ENCODE peak calls at places on chromosomes 1 and 21, in five cellular contexts. S, N, U, I and Q are unnamed samples.
A peak's percentile ranks its signal among the peaks of the same experiment; 100 is the strongest.

GRCh38 chr1:94433866-94434265 is 15.7 kb downstream of the ABCD3 start:
- DNase-seq in U (no peak), N (peak; percentile 70), I (no peak), S (no peak), Q (no peak)

GRCh38 chr1:229002451-229002960 is 267.2 kb downstream of the RHOU start:
- DNase-seq in U (no peak), N (no peak), S (no peak), I (no peak), Q (no peak)

GRCh38 chr1:109618614-109619404 is 607 bp downstream of the GNAT2 start:
- DNase-seq in N (no peak), U (no peak), S (no peak), I (no peak), Q (no peak)

GRCh38 chr1:154178856-154179811 is 12.8 kb downstream of the TPM3 start:
- DNase-seq in I (no peak), N (no peak), S (no peak), U (no peak), Q (no peak)

GRCh38 chr1:54001620-54002019 is 16.4 kb downstream of the LDLRAD1 start:
- DNase-seq in N (no peak), U (no peak), I (no peak), S (no peak), Q (no peak)

GRCh38 chr1:7292033-7292681 is 478.9 kb upstream of the VAMP3 start:
- DNase-seq in S (no peak), N (no peak), I (no peak), U (no peak), Q (no peak)

GRCh38 chr1:187715483-187715882 is 886.7 kb downstream of the PLA2G4A start:
- DNase-seq in S (no peak), N (no peak), I (no peak), U (no peak), Q (no peak)

GRCh38 chr1:12734651-12735050 is 11.3 kb upstream of the CFAP107 start:
- DNase-seq in S (no peak), U (no peak), N (no peak), I (no peak), Q (no peak)

GRCh38 chr1:166086113-166086908 is 80.5 kb downstream of the FAM78B start:
- DNase-seq in N (no peak), I (no peak), U (no peak), S (no peak), Q (no peak)

GRCh38 chr1:25573591-25573930 is 30.2 kb downstream of the LDLRAP1 start:
- DNase-seq in N (peak; percentile 50), S (peak; percentile 12), I (peak; percentile 23), U (no peak), Q (no peak)

GRCh38 chr1:34696230-34696629 is 58.6 kb upstream of the GJB5 start:
- DNase-seq in U (no peak), I (peak; percentile 9), S (peak; percentile 62), N (peak; percentile 74), Q (no peak)

GRCh38 chr1:6686294-6686693 is 15.3 kb downstream of the DNAJC11 start:
- DNase-seq in I (no peak), N (no peak), U (no peak), S (no peak), Q (no peak)

GRCh38 chr1:48216941-48217340 is 5.6 kb upstream of the SLC5A9 start:
- DNase-seq in I (no peak), S (no peak), U (no peak), N (no peak), Q (no peak)
- TF ChIP-seq CTCF in I (no peak), S (peak; percentile 15), U (no peak), N (no peak), Q (no peak)

DNA sequence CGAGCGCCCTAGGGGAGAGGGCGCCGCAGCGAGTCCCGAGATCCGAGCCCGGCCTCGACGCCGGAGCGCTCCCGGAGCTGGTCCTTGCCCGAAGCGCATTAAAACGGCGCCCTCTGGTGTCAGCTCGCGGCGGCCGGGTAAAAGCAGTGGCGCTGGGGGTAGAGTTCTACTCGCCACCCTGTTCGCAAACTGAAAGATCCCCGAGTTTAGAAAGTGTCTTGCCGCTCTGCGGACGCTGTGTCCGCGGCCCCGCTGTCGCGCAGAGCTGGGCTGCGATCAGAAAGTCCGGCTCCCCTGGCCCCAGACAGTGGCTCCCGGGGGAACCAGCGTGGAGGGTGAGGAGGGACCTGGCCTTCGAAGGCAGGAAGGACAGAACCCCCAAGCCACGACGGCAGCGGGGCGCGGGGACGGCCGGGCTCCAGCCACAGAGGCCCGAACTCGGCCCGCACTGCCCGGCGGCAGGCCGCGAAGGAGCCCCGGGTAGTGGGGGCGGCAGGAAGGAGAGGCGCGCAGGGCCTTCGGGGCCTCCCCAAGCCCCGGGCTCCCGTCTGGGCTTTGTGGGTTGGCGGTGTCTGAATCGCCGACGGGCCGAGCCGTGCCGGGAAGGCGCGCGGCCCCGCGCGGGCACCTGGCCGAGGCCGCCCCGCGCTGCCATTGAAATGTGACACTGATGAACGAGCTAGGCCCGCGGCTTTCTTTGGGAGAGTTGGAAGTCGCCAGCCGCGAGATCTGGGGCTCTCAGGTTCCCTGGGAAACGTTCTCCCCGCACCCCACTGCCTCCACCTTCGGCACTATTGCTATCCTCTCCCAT is 39.1 kb upstream of the NFIA start:
- DNase-seq in N (peak; percentile 75), U (peak; percentile 68), I (peak; percentile 62), S (peak; percentile 62), Q (peak; percentile 84)
- TF ChIP-seq CTCF in N (peak; percentile 74), U (peak; percentile 89), I (peak; percentile 64), S (peak; percentile 65), Q (peak; percentile 84)

DNA sequence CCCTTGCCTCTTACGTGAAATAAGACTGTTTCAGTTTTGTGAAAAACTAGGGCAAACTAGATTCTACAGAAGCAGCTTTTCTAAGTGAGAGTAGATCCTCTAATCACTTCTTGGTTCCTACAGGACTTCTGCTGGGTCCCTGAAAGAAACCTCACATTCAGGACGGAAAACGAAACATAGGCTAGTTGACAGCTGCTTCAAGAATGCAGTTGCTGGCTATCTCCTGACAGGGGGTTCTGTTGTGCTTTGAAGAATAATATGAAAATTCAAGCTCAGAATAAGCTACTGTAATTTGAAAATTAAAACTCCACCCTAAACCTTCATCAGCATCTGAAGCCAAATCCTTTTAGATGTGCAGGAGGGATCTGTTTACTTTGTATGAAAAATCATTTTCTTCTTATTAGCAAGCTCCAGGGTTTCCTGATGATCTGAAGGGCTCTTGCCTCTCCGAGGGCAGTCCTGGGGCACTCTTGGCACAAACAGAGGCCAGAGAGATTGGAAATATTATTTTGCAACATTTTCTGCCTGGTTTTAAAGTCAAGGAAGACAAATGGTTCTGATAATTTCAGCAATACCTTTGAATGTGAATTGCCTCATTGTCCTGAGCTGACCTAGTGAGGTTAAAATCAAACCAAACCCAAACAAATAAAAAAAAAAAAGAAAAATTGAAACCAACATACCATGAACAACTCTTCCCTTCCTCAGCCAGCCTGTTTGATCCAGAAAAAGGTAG is 55.1 kb downstream of the NTMT2 start:
- DNase-seq in S (no peak), U (no peak), N (no peak), I (no peak), Q (no peak)
- TF ChIP-seq CTCF in S (no peak), U (no peak), N (no peak), I (no peak), Q (no peak)

DNA sequence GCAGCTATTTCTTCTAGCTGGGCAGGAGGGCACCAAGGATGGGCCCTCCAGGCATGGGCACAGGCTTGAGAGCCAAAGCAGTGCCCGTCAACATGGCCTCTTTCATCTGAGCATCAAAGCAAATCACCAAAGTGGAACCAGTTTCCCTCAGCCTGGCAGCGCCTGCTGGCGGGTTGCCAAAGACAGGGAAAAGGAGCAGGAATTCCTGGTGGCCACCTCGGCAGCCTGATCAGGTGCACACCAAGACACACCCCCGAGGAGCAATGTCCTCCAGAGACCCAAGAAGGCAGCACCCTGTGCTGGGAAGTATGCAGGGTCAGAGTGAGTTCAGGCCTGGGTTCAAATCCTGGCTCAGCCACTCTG is 1.2 kb downstream of the MATN1 start:
- DNase-seq in U (no peak), S (no peak), N (no peak), I (no peak), Q (no peak)
- TF ChIP-seq CTCF in U (no peak), S (no peak), N (no peak), I (no peak), Q (no peak)

GRCh38 chr1:113278777-113279176 is 111.5 kb upstream of the MAGI3 start:
- DNase-seq in U (no peak), S (no peak), I (no peak), N (no peak), Q (no peak)
- TF ChIP-seq CTCF in U (no peak), S (no peak), I (no peak), N (no peak), Q (no peak)

DNA sequence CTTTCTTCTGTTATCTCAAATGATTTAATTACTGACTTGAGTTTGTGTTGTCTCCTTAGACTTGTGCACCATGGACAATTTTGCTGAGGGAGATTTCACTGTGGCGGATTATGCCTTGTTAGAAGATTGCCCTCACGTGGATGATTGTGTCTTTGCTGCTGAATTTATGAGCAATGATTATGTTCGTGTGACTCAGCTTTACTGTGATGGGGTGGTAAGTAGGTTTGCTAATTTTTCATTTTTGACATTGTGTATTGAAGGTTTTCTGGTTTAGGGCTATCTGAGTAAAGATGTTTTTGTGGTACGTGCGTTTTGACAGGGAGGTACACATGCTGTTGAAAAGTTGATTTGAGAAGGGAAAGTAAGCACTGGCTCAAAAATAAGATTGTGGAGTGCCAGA is 14.1 kb downstream of the TTC3 start:
- DNase-seq in S (peak; percentile 59), N (peak; percentile 75), I (peak; percentile 66), U (no peak), Q (no peak)
- TF ChIP-seq CTCF in S (peak; percentile 35), N (peak; percentile 42), I (peak; percentile 53), U (no peak), Q (no peak)